ENCODE peak calls at places on chromosomes 12 and 14, in eight cellular contexts. One of them, this sample, is unnamed.

GRCh38 chr14:22976620-22977433 is 5.5 kb downstream of the AJUBA start:
- DNase-seq in K562: peak; percentile 43
- DNase-seq in HepG2: peak; percentile 99
- DNase-seq in H1: no peak
- DNase-seq in WTC11: no peak
- DNase-seq in SK-N-SH: no peak
- DNase-seq in GM12878: no peak
- DNase-seq in A549: peak; percentile 83
- DNase-seq in this sample: peak; percentile 63

GRCh38 chr12:81021834-81022233 is 56.0 kb upstream of the ACSS3 start:
- DNase-seq in HepG2: no peak
- DNase-seq in H1: no peak
- DNase-seq in SK-N-SH: no peak
- DNase-seq in A549: no peak
- DNase-seq in K562: no peak
- DNase-seq in GM12878: no peak
- DNase-seq in WTC11: no peak
- DNase-seq in this sample: no peak

GRCh38 chr12:111330800-111331752 is 37.8 kb downstream of the PHETA1 start:
- DNase-seq in HepG2: peak; percentile 59
- DNase-seq in GM12878: no peak
- DNase-seq in H1: no peak
- DNase-seq in SK-N-SH: no peak
- DNase-seq in K562: peak; percentile 40
- DNase-seq in WTC11: no peak
- DNase-seq in A549: peak; percentile 74
- DNase-seq in this sample: peak; percentile 24

GRCh38 chr14:92555440-92556111 is 42.0 kb downstream of the RIN3 start:
- DNase-seq in K562: no peak
- DNase-seq in SK-N-SH: no peak
- DNase-seq in WTC11: no peak
- DNase-seq in GM12878: no peak
- DNase-seq in HepG2: no peak
- DNase-seq in H1: no peak
- DNase-seq in A549: no peak
- DNase-seq in this sample: no peak

GRCh38 chr12:121124402-121125109 is 8.1 kb upstream of the P2RX7 start:
- DNase-seq in GM12878: no peak
- DNase-seq in SK-N-SH: no peak
- DNase-seq in WTC11: no peak
- DNase-seq in H1: no peak
- DNase-seq in HepG2: peak; percentile 90
- DNase-seq in K562: no peak
- DNase-seq in A549: peak; percentile 95
- DNase-seq in this sample: peak; percentile 91

GRCh38 chr12:12172106-12172511 is 94.7 kb downstream of the LRP6 start:
- DNase-seq in SK-N-SH: no peak
- DNase-seq in HepG2: no peak
- DNase-seq in K562: no peak
- DNase-seq in H1: no peak
- DNase-seq in GM12878: peak; percentile 90
- DNase-seq in WTC11: no peak
- DNase-seq in A549: no peak
- DNase-seq in this sample: peak; percentile 21

GRCh38 chr14:106039400-106039799 is 513.0 kb downstream of the TMEM121 start:
- DNase-seq in A549: peak; percentile 43
- DNase-seq in WTC11: no peak
- DNase-seq in GM12878: no peak
- DNase-seq in K562: peak; percentile 18
- DNase-seq in SK-N-SH: peak; percentile 17
- DNase-seq in HepG2: no peak
- DNase-seq in H1: no peak
- DNase-seq in this sample: no peak

GRCh38 chr12:110304061-110304551 is 23.1 kb downstream of the ATP2A2 start:
- DNase-seq in HepG2: no peak
- DNase-seq in K562: no peak
- DNase-seq in WTC11: no peak
- DNase-seq in A549: no peak
- DNase-seq in H1: no peak
- DNase-seq in GM12878: no peak
- DNase-seq in SK-N-SH: no peak
- DNase-seq in this sample: peak; percentile 68

GRCh38 chr12:108360487-108360886 is 21.4 kb upstream of the CMKLR1 start:
- DNase-seq in GM12878: peak; percentile 84
- DNase-seq in HepG2: no peak
- DNase-seq in WTC11: no peak
- DNase-seq in A549: no peak
- DNase-seq in H1: no peak
- DNase-seq in K562: no peak
- DNase-seq in SK-N-SH: no peak
- DNase-seq in this sample: no peak

GRCh38 chr12:14167005-14167628 is 185.7 kb upstream of the GRIN2B start:
- DNase-seq in WTC11: peak; percentile 61
- DNase-seq in H1: peak; percentile 76
- DNase-seq in A549: peak; percentile 60
- DNase-seq in HepG2: peak; percentile 30
- DNase-seq in K562: peak; percentile 38
- DNase-seq in SK-N-SH: peak; percentile 67
- DNase-seq in GM12878: no peak
- DNase-seq in this sample: peak; percentile 41

GRCh38 chr12:104655059-104655609 is 198.4 kb downstream of the CHST11 start:
- DNase-seq in SK-N-SH: no peak
- DNase-seq in A549: no peak
- DNase-seq in WTC11: no peak
- DNase-seq in HepG2: no peak
- DNase-seq in K562: no peak
- DNase-seq in H1: no peak
- DNase-seq in GM12878: no peak
- DNase-seq in this sample: no peak

GRCh38 chr12:118780939-118781338 is 200.4 kb upstream of the SRRM4 start:
- DNase-seq in A549: no peak
- DNase-seq in HepG2: peak; percentile 70
- DNase-seq in GM12878: no peak
- DNase-seq in K562: no peak
- DNase-seq in SK-N-SH: no peak
- DNase-seq in H1: no peak
- DNase-seq in WTC11: no peak
- DNase-seq in this sample: no peak

GRCh38 chr12:14249368-14249767 is 116.1 kb upstream of the ATF7IP start:
- DNase-seq in A549: no peak
- DNase-seq in HepG2: peak; percentile 86
- DNase-seq in SK-N-SH: no peak
- DNase-seq in K562: no peak
- DNase-seq in WTC11: no peak
- DNase-seq in H1: no peak
- DNase-seq in GM12878: no peak
- DNase-seq in this sample: no peak

GRCh38 chr12:51941011-51941561 is 10.4 kb upstream of the ACVR1B start:
- DNase-seq in SK-N-SH: peak; percentile 77
- DNase-seq in K562: no peak
- DNase-seq in A549: no peak
- DNase-seq in H1: no peak
- DNase-seq in WTC11: no peak
- DNase-seq in GM12878: no peak
- DNase-seq in HepG2: no peak
- DNase-seq in this sample: peak; percentile 77

GRCh38 chr14:104968541-104969401 is 9.4 kb downstream of the AHNAK2 start:
- DNase-seq in WTC11: no peak
- DNase-seq in SK-N-SH: peak; percentile 51
- DNase-seq in A549: peak; percentile 79
- DNase-seq in HepG2: no peak
- DNase-seq in GM12878: no peak
- DNase-seq in H1: no peak
- DNase-seq in K562: no peak
- DNase-seq in this sample: no peak

GRCh38 chr12:106417926-106418910 is 60.7 kb downstream of the POLR3B start:
- DNase-seq in H1: no peak
- DNase-seq in GM12878: no peak
- DNase-seq in WTC11: no peak
- DNase-seq in K562: no peak
- DNase-seq in HepG2: peak; percentile 69
- DNase-seq in SK-N-SH: no peak
- DNase-seq in A549: no peak
- DNase-seq in this sample: peak; percentile 76

GRCh38 chr12:15563683-15564082 is 225.5 kb downstream of the EPS8 start:
- DNase-seq in HepG2: no peak
- DNase-seq in A549: no peak
- DNase-seq in SK-N-SH: no peak
- DNase-seq in WTC11: no peak
- DNase-seq in H1: no peak
- DNase-seq in GM12878: no peak
- DNase-seq in K562: no peak
- DNase-seq in this sample: peak; percentile 68

GRCh38 chr12:121364657-121365265 is 12.6 kb upstream of the ANAPC5 start:
- DNase-seq in H1: no peak
- DNase-seq in SK-N-SH: no peak
- DNase-seq in K562: no peak
- DNase-seq in WTC11: no peak
- DNase-seq in A549: no peak
- DNase-seq in GM12878: no peak
- DNase-seq in HepG2: no peak
- DNase-seq in this sample: peak; percentile 8

GRCh38 chr12:52379536-52379935 is 5.9 kb downstream of the KRT84 start:
- DNase-seq in SK-N-SH: no peak
- DNase-seq in WTC11: no peak
- DNase-seq in GM12878: no peak
- DNase-seq in K562: no peak
- DNase-seq in A549: no peak
- DNase-seq in HepG2: no peak
- DNase-seq in H1: no peak
- DNase-seq in this sample: no peak

GRCh38 chr12:131940121-131940520 is 9.6 kb upstream of the EP400 start:
- DNase-seq in H1: no peak
- DNase-seq in HepG2: no peak
- DNase-seq in SK-N-SH: no peak
- DNase-seq in A549: no peak
- DNase-seq in GM12878: no peak
- DNase-seq in K562: no peak
- DNase-seq in WTC11: no peak
- DNase-seq in this sample: no peak
- TF ChIP-seq USF2 in H1: no peak
- TF ChIP-seq USF2 in HepG2: no peak
- TF ChIP-seq USF2 in SK-N-SH: no peak
- TF ChIP-seq USF2 in A549: no peak
- TF ChIP-seq USF2 in GM12878: no peak
- TF ChIP-seq USF2 in K562: no peak
- TF ChIP-seq USF2 in WTC11: no peak
- TF ChIP-seq USF2 in this sample: no peak

GRCh38 chr14:71749613-71750238 is 182.5 kb upstream of the RGS6 start:
- DNase-seq in H1: peak; percentile 27
- DNase-seq in HepG2: no peak
- DNase-seq in WTC11: no peak
- DNase-seq in SK-N-SH: no peak
- DNase-seq in A549: no peak
- DNase-seq in GM12878: no peak
- DNase-seq in K562: no peak
- DNase-seq in this sample: no peak

GRCh38 chr14:71739273-71739990 is 192.8 kb upstream of the RGS6 start:
- DNase-seq in SK-N-SH: peak; percentile 53
- DNase-seq in H1: no peak
- DNase-seq in K562: no peak
- DNase-seq in A549: peak; percentile 60
- DNase-seq in GM12878: no peak
- DNase-seq in WTC11: no peak
- DNase-seq in HepG2: peak; percentile 50
- DNase-seq in this sample: peak; percentile 43

GRCh38 chr14:71748196-71748595 is 184.0 kb upstream of the RGS6 start:
- DNase-seq in WTC11: no peak
- DNase-seq in H1: no peak
- DNase-seq in SK-N-SH: no peak
- DNase-seq in K562: no peak
- DNase-seq in A549: no peak
- DNase-seq in HepG2: no peak
- DNase-seq in GM12878: no peak
- DNase-seq in this sample: no peak

GRCh38 chr14:71742491-71742890 is 189.7 kb upstream of the RGS6 start:
- DNase-seq in HepG2: no peak
- DNase-seq in SK-N-SH: no peak
- DNase-seq in H1: no peak
- DNase-seq in A549: no peak
- DNase-seq in K562: no peak
- DNase-seq in GM12878: no peak
- DNase-seq in WTC11: no peak
- DNase-seq in this sample: no peak

DNA sequence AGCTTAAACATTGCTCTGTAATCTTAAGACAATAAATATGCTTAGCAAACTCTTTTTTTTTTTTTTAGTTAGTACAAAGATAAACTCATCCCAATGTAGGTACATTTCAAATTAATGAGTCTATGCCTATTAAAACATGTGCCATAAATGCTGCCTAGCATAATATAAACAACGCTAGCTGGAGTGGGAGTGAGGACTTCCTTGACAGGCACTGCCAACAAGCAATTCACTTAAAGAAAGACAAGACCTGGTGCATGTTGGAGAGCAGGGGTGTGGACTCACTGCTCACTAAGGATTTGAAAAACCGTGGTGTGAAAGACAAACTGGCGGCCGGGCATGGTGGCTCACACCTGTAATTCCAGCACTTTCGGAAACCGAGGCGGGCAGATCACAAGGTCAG is 187.2 kb upstream of the RGS6 start:
- DNase-seq in SK-N-SH: no peak
- DNase-seq in WTC11: no peak
- DNase-seq in A549: no peak
- DNase-seq in HepG2: no peak
- DNase-seq in K562: no peak
- DNase-seq in GM12878: no peak
- DNase-seq in H1: no peak
- DNase-seq in this sample: no peak
- TF ChIP-seq USF2 in SK-N-SH: no peak
- TF ChIP-seq USF2 in WTC11: no peak
- TF ChIP-seq USF2 in A549: no peak
- TF ChIP-seq USF2 in HepG2: no peak
- TF ChIP-seq USF2 in K562: no peak
- TF ChIP-seq USF2 in GM12878: no peak
- TF ChIP-seq USF2 in H1: no peak
- TF ChIP-seq USF2 in this sample: no peak

DNA sequence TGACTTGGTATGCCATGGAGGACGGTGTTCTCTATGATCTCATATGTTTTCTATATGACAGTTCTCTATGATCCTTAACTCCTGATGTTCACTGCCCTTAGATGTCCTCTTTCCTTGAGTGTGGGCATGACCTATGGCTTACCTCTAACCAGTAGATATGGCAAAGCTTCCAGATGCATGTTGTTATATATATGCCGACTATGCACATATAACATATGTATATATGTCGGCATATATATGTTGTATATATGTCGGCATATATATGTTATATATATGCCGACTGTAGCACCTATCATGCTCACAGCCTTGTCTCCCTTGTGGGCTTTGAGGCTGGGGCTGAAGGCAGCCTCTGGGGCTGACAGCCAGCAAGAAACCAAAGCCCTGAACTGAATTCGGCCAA is 106.0 kb downstream of the GRIP1 start:
- DNase-seq in GM12878: no peak
- DNase-seq in HepG2: no peak
- DNase-seq in A549: no peak
- DNase-seq in SK-N-SH: no peak
- DNase-seq in WTC11: no peak
- DNase-seq in K562: no peak
- DNase-seq in H1: no peak
- DNase-seq in this sample: no peak
- TF ChIP-seq USF2 in GM12878: no peak
- TF ChIP-seq USF2 in HepG2: no peak
- TF ChIP-seq USF2 in A549: no peak
- TF ChIP-seq USF2 in SK-N-SH: no peak
- TF ChIP-seq USF2 in WTC11: no peak
- TF ChIP-seq USF2 in K562: no peak
- TF ChIP-seq USF2 in H1: no peak
- TF ChIP-seq USF2 in this sample: no peak

GRCh38 chr12:115010324-115010995 is 326.5 kb upstream of the TBX3 start:
- DNase-seq in WTC11: no peak
- DNase-seq in SK-N-SH: no peak
- DNase-seq in HepG2: no peak
- DNase-seq in GM12878: no peak
- DNase-seq in H1: no peak
- DNase-seq in K562: no peak
- DNase-seq in A549: no peak
- DNase-seq in this sample: peak; percentile 33
- TF ChIP-seq USF2 in WTC11: no peak
- TF ChIP-seq USF2 in SK-N-SH: no peak
- TF ChIP-seq USF2 in HepG2: no peak
- TF ChIP-seq USF2 in GM12878: no peak
- TF ChIP-seq USF2 in H1: no peak
- TF ChIP-seq USF2 in K562: no peak
- TF ChIP-seq USF2 in A549: no peak
- TF ChIP-seq USF2 in this sample: no peak

This sample was measured in IMR-90.